ENCODE peak calls at places on chromosomes 2 and 18, in ten cellular contexts. D is WTC11, N is epithelial cell of esophagus, A is MM.1S, B is CD14-positive monocyte, M is GM13977, U is fibroblast of lung, X is ovary, K is neural progenitor cell, Y is thoracic aorta. Q is an unnamed sample.

GRCh38 chr2:176158306-176158643 is 1.2 kb downstream of the HOXD3 start:
- DNase-seq in N (no peak), Y (no peak), M (no peak), X (no peak), K (no peak), A (no peak), U (no peak), D (no peak), B (no peak), Q (no peak)

GRCh38 chr2:148455791-148456190 is 188.8 kb upstream of the EPC2 start:
- DNase-seq in D (no peak), X (no peak), B (no peak), Y (no peak), M (no peak), K (no peak), N (no peak), A (no peak), U (peak), Q (no peak)

GRCh38 chr2:100073110-100073509 is 69.3 kb downstream of the AFF3 start:
- DNase-seq in Y (no peak), B (no peak), D (no peak), U (no peak), A (no peak), K (no peak), X (no peak), N (no peak), M (no peak), Q (no peak)

GRCh38 chr2:174325932-174326879 is 8.5 kb upstream of the SP9 start:
- DNase-seq in B (no peak), Y (no peak), N (no peak), M (peak), X (peak), K (peak), U (peak), A (peak), D (peak), Q (no peak)

GRCh38 chr2:71685073-71685848 is 231.9 kb downstream of the DYSF start:
- DNase-seq in K (peak), X (peak), A (no peak), M (no peak), U (no peak), D (no peak), B (peak), N (no peak), Y (no peak), Q (no peak)

GRCh38 chr2:128732976-128733431 is 414.3 kb upstream of the HS6ST1 start:
- DNase-seq in X (no peak), Y (no peak), A (no peak), N (peak), B (no peak), D (no peak), M (no peak), U (peak), K (no peak), Q (no peak)

GRCh38 chr2:177574357-177574756 is 181.8 kb downstream of the AGPS start:
- DNase-seq in Y (no peak), B (no peak), N (no peak), M (no peak), K (no peak), D (no peak), U (no peak), X (no peak), A (no peak), Q (no peak)

GRCh38 chr2:232076736-232077135 is 115.2 kb downstream of the DIS3L2 start:
- DNase-seq in B (no peak), X (no peak), M (no peak), K (no peak), A (no peak), U (peak), N (no peak), Y (no peak), D (no peak), Q (no peak)

GRCh38 chr2:200736646-200737274 is 75.0 kb upstream of the BZW1 start:
- DNase-seq in N (no peak), X (no peak), A (no peak), B (no peak), K (no peak), U (peak), M (no peak), D (no peak), Y (no peak), Q (no peak)

GRCh38 chr2:191265311-191266170 is 20.3 kb downstream of the MYO1B start:
- DNase-seq in B (no peak), A (no peak), D (no peak), M (no peak), K (no peak), Y (peak), N (peak), U (peak), X (peak), Q (no peak)

DNA sequence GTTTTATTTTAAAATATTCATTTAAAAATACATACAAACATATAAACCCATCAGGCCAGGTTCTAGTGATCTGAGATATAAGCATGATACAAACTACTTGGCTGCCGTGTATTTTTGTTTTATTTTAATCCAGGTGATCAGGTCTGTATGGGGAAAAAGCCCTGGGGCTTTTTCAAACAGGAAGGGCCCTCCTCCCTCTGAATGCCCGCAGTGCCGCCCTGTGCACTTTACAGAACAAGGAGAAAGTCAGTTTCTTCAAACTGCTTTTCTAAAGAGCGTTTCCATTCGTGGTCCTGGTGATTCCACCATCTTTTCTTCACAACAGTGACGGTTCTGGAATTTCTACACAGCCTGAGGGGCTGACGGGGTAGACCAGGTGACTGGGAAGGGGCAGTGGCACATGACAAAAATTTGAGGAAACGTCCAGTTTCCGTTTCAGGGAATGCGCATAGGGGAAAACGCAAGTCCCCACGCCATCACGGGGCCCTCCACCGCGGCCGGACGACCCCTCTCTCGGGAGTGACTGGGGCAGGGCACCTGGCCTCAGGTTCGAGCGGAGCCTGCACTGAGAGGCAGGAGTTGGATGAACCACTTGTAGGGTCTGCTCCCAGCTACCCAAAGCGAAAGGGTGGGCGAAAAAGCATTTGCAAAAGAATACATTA is 1.1 kb upstream of the SPTBN1 start:
- DNase-seq in U (no peak), Y (no peak), A (peak), K (peak), X (peak), M (no peak), N (no peak), B (no peak), D (peak), Q (peak)
- TF ChIP-seq CTCF in U (no peak), Y (no peak), A (no peak), K (no peak), X (no peak), M (no peak), N (no peak), B (no peak), D (no peak), Q (no peak)

GRCh38 chr18:37483984-37484892 is 81.4 kb downstream of the CELF4 start:
- DNase-seq in N (no peak), K (no peak), X (no peak), Y (no peak), B (no peak), A (no peak), D (no peak), U (no peak), M (no peak), Q (no peak)

GRCh38 chr18:37486848-37487247 is 78.8 kb downstream of the CELF4 start:
- DNase-seq in X (no peak), U (no peak), A (no peak), Y (no peak), N (no peak), K (no peak), M (no peak), B (no peak), D (no peak), Q (no peak)

GRCh38 chr18:37483221-37483971 is 82.2 kb downstream of the CELF4 start:
- DNase-seq in X (no peak), B (no peak), N (peak), Y (no peak), D (peak), M (no peak), U (peak), K (peak), A (peak), Q (peak)

GRCh38 chr18:37487400-37487831 is 78.2 kb downstream of the CELF4 start:
- DNase-seq in X (peak), M (no peak), U (no peak), D (no peak), K (no peak), B (no peak), A (no peak), Y (no peak), N (no peak), Q (no peak)

DNA sequence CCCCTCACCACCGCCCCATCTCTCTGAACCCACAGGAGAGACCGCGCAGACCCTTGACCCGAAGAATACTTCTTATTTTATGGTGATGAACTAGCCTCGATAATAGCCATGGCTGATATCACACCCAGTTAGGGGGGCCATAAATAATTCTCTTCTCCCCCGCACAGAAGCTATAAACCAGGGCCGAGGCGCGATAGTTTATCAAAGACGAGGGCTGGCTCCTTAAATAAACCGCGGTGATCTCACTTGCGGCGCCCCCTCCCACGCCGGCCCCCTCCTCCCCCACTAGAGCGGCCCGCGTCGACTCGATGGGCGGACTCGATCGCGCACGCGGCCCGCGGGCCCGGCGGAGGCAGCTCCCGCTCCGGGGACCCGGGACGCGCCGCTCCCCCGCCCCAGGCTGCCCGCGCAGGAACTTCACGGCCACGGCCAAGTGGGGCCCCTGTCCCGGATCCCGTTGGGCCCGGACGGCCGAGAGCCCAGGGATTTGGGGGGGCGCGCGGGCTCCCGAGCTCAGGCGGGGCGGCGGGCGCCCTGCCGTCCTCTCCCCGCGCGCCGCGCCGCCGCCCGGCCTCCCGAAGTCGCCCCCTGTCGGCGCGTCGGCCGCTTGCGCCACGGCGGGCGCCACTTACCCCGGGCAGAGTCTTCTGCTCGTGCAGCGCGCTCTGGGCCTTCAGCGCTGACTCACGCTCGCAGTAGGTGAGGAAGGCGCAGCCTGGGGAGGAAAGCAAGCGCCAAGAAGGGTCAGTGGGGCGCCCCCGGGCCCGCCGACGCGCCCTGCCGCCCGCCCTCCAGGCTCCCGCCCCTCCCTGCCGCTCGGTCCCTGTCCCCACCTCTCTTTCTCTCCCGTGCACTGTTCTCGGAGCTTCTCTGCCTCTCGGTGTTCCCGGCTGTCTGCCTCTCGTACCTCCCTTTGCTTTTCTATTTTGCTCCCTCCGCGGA is 80.4 kb downstream of the CELF4 start:
- DNase-seq in X (peak), B (no peak), N (peak), K (peak), U (peak), D (peak), A (no peak), Y (no peak), M (no peak), Q (peak)
- TF ChIP-seq CTCF in X (no peak), B (peak), N (no peak), K (peak), U (no peak), D (peak), A (no peak), Y (no peak), M (peak), Q (peak)

DNA sequence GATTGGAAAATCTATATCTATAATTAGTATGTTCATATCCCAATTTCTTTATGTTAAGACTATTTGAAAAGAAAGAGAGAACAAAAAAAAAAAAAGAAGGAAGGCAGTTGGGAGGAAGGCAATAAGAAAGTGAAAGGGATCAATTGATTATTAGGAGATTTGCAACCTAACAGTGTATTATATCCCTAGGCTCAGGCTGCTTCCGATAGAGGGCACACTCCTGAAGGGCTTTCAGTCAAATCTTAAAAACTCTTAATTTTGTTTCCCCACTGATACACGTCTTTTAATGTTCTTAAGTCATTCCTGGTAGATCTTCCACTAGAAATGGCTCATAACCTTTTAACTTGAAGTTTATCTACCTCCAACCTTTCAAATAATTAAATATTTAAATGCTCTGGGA is 763.9 kb downstream of the BCL11A start:
- DNase-seq in M (no peak), X (no peak), A (no peak), K (no peak), B (no peak), D (no peak), N (no peak), Y (no peak), U (no peak), Q (no peak)
- TF ChIP-seq CTCF in M (peak), X (no peak), A (no peak), K (peak), B (peak), D (no peak), N (no peak), Y (no peak), U (no peak), Q (peak)

GRCh38 chr2:119517433-119517832 is 6.8 kb downstream of the SCTR start:
- DNase-seq in X (no peak), N (peak), M (peak), Y (no peak), B (peak), A (peak), U (peak), D (peak), K (peak), Q (no peak)
- TF ChIP-seq CTCF in X (no peak), N (peak), M (peak), Y (peak), B (peak), A (peak), U (peak), D (peak), K (peak), Q (peak)

GRCh38 chr18:11309172-11309571 is 159.8 kb upstream of the PIEZO2 start:
- DNase-seq in M (no peak), D (no peak), A (peak), K (no peak), U (peak), B (no peak), Y (no peak), X (no peak), N (no peak), Q (no peak)
- TF ChIP-seq CTCF in M (peak), D (no peak), A (peak), K (no peak), U (peak), B (no peak), Y (no peak), X (no peak), N (no peak), Q (no peak)

Q was measured in progenitor cell of endocrine pancreas.